ENCODE peak calls at places on chromosome 5, in five cellular contexts. T is activated CD8-positive, alpha-beta T cell treated with anti-CD3 and anti-CD28 coated beads for 36 hours; A is tibial artery; W is substantia nigra; V is AG04449. R is an unnamed sample.
A peak's percentile ranks its signal among the peaks of the same experiment; 100 is the strongest.

GRCh38 chr5:177336112-177336511 is 15.4 kb downstream of the LMAN2 start:
- DNase-seq in T (peak; percentile 62), A (no peak), W (no peak), V (no peak), R (peak; percentile 9)

GRCh38 chr5:32500206-32500605 is 55.7 kb upstream of the ZFR start:
- DNase-seq in T (no peak), A (no peak), W (no peak), V (no peak), R (no peak)

GRCh38 chr5:176772271-176773210 is 37.8 kb upstream of the UNC5A start:
- DNase-seq in T (no peak), A (peak; percentile 9), W (no peak), V (no peak), R (no peak)

GRCh38 chr5:14675865-14676300 is 11.4 kb downstream of the OTULIN start:
- DNase-seq in T (no peak), A (no peak), W (no peak), V (no peak), R (no peak)

GRCh38 chr5:7873216-7873615 is 4.3 kb downstream of the MTRR start:
- DNase-seq in T (peak; percentile 46), A (no peak), W (no peak), V (no peak), R (no peak)

GRCh38 chr5:181243020-181243520 is 636 bp downstream of the RACK1 start:
- DNase-seq in T (no peak), A (peak; percentile 67), W (no peak), V (no peak), R (no peak)

GRCh38 chr5:174581483-174581882 is 142.9 kb upstream of the MSX2 start:
- DNase-seq in T (peak; percentile 2), A (no peak), W (peak; percentile 5), V (no peak), R (no peak)

GRCh38 chr5:148511832-148512347 is 128.1 kb downstream of the FBXO38 start:
- DNase-seq in T (no peak), A (no peak), W (no peak), V (no peak), R (no peak)

GRCh38 chr5:1880377-1881272 is 2.1 kb downstream of the IRX4 start:
- DNase-seq in T (no peak), A (no peak), W (no peak), V (no peak), R (no peak)

GRCh38 chr5:69493235-69493925 is 790 bp downstream of the OCLN start:
- DNase-seq in T (peak; percentile 27), A (no peak), W (no peak), V (no peak), R (peak; percentile 29)

GRCh38 chr5:140349244-140349643 is 2.8 kb upstream of the HBEGF start:
- DNase-seq in T (no peak), A (no peak), W (no peak), V (no peak), R (peak; percentile 37)

GRCh38 chr5:121189569-121190305 is 661.9 kb upstream of the FTMT start:
- DNase-seq in T (no peak), A (no peak), W (no peak), V (peak; percentile 2), R (peak; percentile 5)

GRCh38 chr5:154826-155225 is 36.5 kb upstream of the LRRC14B start:
- DNase-seq in T (no peak), A (no peak), W (no peak), V (no peak), R (no peak)

GRCh38 chr5:173972844-173973613 is 15.9 kb upstream of the C5orf47 start:
- DNase-seq in T (peak; percentile 86), A (peak; percentile 88), W (peak; percentile 69), V (no peak), R (peak; percentile 63)

GRCh38 chr5:163489055-163489744 is 16.2 kb upstream of the MAT2B start:
- DNase-seq in T (peak; percentile 18), A (no peak), W (no peak), V (no peak), R (peak; percentile 19)

GRCh38 chr5:62143268-62144229 is 162.5 kb upstream of the KIF2A start:
- DNase-seq in T (no peak), A (no peak), W (no peak), V (no peak), R (peak; percentile 24)

GRCh38 chr5:146188358-146188757 is 5.9 kb upstream of the LARS1 start:
- DNase-seq in T (no peak), A (no peak), W (no peak), V (no peak), R (peak; percentile 86)

GRCh38 chr5:95471922-95472321 is 80.8 kb downstream of the FAM81B start:
- DNase-seq in T (no peak), A (no peak), W (no peak), V (peak; percentile 23), R (peak; percentile 29)

GRCh38 chr5:141877478-141878185 is 578 bp downstream of the PCDH1 start:
- DNase-seq in T (peak; percentile 43), A (peak; percentile 66), W (peak; percentile 43), V (no peak), R (no peak)